ENCODE peak calls at places on chromosome 1, in five cellular contexts. R is AG10803, Y is dorsolateral prefrontal cortex, L is fibroblast of the aortic adventitia, U is transverse colon. E is an unnamed sample.

GRCh38 chr1:86154581-86155060 is 2.0 kb downstream of the COL24A1 start:
- DNase-seq in R (peak), Y (peak), L (no peak), U (no peak), E (no peak)

GRCh38 chr1:8632092-8632491 is 185.3 kb downstream of the RERE start:
- DNase-seq in U (no peak), L (no peak), Y (no peak), R (no peak), E (no peak)

GRCh38 chr1:240635466-240636256 is 23.7 kb upstream of the GREM2 start:
- DNase-seq in U (no peak), Y (no peak), L (no peak), R (peak), E (no peak)

GRCh38 chr1:117059334-117059677 is 820 bp upstream of the TTF2 start:
- DNase-seq in R (no peak), U (peak), Y (no peak), L (no peak), E (no peak)

GRCh38 chr1:161209790-161210409 is 5.2 kb upstream of the FCER1G start:
- DNase-seq in R (peak), U (peak), L (peak), Y (peak), E (peak)

GRCh38 chr1:110170726-110171125 is 20.4 kb downstream of the SLC6A17 start:
- DNase-seq in U (no peak), R (no peak), Y (no peak), L (no peak), E (no peak)

GRCh38 chr1:36372617-36373016 is 13.1 kb downstream of the STK40 start:
- DNase-seq in R (no peak), U (no peak), L (no peak), Y (no peak), E (no peak)

GRCh38 chr1:184838374-184838995 is 83.8 kb upstream of the EDEM3 start:
- DNase-seq in R (peak), Y (peak), L (peak), U (peak), E (peak)

GRCh38 chr1:7842517-7842916 is 10.3 kb downstream of the UTS2 start:
- DNase-seq in R (no peak), Y (no peak), U (peak), L (no peak), E (no peak)

GRCh38 chr1:6221210-6221784 is 14.5 kb downstream of the ICMT start:
- DNase-seq in R (no peak), U (no peak), Y (no peak), L (no peak), E (no peak)

GRCh38 chr1:108678696-108679095 is 13.4 kb upstream of the PRPF38B start:
- DNase-seq in R (no peak), U (no peak), L (no peak), Y (no peak), E (no peak)

GRCh38 chr1:8133657-8134430 is 107.7 kb upstream of the ERRFI1 start:
- DNase-seq in U (peak), R (peak), L (peak), Y (no peak), E (no peak)

GRCh38 chr1:28807046-28807445 is 4.9 kb upstream of the OPRD1 start:
- DNase-seq in Y (no peak), R (no peak), L (no peak), U (no peak), E (no peak)

DNA sequence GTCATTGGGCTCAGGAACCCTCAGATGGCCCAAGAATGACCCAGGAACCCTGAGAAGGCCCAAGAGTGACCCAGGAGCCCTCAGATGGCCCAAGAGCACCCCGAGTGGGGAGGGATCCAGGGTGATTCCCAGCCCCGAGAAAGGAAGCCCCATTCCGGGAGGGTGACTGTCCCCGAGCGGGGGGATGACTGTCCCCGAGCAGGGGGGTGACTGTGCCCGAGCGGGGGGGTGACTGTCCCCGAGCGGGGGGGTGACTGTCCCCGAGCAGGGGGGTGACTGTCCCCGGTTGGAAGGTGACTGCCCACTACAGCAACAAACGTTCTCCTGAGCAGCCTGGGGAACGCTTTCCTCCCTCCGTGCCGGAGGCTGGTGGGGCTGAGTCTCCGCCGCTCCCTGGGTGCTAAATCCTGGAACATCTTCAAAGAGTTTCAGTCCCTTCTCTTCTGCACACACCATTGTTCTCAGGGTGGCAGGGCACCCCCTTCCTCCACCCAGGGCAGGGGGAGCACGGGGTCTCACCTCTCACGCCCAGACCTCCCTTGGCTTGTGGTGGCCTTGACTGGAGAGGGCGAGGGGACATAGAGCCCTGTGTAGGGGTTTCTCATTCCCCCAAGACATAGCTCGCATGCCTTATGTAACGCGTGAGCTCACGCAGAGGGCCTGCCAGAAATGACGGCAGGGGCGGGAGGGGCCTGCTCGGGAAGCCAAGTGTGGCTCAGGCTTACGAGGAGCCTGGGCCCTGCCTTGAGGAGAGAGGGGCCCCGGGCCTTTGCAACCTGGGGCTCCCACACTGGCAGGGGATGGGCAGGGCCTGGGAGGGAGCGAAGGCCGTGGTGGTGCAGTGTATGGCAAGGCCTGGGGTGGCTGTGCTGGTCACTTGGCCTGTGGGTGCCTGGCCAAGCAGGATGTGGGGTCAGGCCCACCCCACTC is 14.3 kb upstream of the SKI start:
- DNase-seq in Y (peak), L (peak), R (peak), U (peak), E (no peak)
- H3K4me3 ChIP-seq in Y (peak), L (peak), R (peak), U (no peak), E (no peak)

DNA sequence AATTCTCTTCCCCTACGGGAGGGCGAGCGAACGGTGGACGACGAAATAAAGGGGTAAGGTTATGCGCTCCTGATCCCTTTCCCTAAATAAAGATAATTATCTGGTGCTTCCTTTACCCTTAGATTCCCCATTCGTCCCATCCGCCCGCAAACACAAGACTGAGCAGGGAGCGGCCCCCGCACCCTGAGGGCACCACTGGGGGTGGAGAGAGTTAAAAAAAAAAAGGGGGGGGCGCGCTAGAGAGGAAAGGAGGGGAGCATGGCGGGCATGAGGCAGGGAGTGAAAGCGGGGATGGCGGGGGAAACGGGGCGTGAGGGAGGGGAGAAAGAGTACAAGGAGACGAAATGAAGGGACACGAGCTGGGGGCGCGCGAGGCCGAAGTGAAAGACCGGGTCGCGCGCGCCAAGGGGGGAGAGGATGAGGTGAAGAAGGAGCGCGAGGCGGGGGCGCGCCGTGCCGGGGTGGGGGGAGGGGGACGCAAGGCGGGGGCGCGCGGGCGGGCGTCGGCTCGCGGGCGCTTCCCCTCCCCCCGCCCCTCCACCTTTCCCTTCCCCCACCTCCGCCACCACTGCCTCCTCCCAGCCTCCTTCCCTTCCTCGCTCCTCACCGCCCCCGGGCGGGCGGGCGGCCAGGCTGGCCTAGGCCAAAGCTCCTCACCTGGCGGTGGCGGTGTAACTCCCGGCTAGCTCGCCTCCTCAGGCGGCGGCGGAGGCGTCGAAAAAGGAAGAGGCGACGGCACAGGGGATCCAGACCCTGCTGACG is 515 bp downstream of the GATAD2B start:
- DNase-seq in U (no peak), R (no peak), L (no peak), Y (no peak), E (peak)
- TF ChIP-seq CTCF in U (no peak), R (no peak), L (peak), Y (no peak), E (peak)

GRCh38 chr1:178938281-178938958 is 67.5 kb upstream of the ANGPTL1 start:
- DNase-seq in L (no peak), U (no peak), Y (no peak), R (no peak), E (no peak)
- H3K4me3 ChIP-seq in L (no peak), U (no peak), Y (no peak), R (no peak), E (no peak)

DNA sequence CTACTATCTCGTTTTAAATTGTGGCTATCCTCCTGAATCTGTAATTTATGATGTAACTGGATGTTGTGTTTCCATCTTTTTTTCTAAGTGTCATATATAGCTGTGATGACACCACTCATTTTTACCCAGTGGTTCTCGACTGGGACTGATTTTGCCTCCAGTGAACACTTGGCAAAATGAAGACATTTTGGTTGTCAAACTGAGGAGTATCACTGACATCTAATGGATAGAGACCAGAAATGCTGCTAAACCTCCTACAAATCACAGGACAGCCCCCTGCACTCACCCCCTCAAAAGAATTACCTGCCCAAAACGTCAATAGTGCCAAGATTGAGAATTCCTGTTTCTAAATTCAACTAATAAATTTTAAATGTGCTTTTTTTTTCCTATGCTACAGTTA is 1.9 kb downstream of the TRMT13 start:
- DNase-seq in L (peak), Y (no peak), R (peak), U (no peak), E (no peak)
- TF ChIP-seq CTCF in L (no peak), Y (no peak), R (peak), U (no peak), E (peak)

DNA sequence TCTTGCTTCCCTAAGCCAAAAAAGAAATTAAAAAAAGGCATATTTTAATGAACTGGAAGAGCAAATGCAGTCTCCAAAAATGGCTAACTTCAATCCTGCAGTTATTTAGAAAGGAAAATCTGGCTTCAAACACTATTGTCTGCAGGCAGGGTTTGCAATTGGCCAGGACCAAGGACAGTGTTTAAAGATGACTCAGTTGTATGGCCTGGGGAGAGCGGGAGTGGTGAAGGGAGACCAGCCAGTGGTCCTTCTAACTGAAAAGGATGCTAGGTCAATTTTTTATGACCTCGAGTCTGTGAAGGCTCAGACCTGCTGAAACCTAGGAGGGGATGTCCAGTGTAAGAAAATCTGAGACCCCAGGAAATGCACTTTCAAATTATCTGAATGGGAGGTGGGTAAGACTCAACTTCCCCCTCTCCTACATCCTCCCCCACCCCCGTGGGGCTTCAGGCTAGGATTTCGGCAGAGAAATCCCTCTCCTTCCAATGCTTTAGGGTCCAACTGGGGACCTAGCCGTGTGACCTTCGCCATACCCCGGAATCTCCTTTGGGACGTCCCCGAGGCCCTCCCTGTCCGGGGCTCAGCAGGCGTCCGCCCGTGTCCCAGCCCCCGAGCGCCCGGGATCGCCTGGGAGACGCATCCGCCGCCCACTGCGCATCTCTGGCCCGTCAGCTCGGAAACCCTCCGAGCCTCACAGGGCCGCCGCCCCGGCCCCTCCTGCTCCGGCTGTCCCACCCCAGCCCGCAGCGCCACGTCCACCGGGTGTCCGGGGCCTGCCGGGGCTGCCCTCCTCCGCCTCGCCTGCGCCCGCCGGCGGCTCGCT is 587 bp upstream of the RIMKLA start:
- DNase-seq in Y (no peak), R (peak), L (peak), U (no peak), E (no peak)
- H3K4me3 ChIP-seq in Y (peak), R (peak), L (peak), U (peak), E (peak)

GRCh38 chr1:101136739-101137138 is 100.1 kb upstream of the S1PR1 start:
- DNase-seq in Y (no peak), L (peak), R (peak), U (no peak), E (no peak)
- TF ChIP-seq CTCF in Y (no peak), L (peak), R (peak), U (no peak), E (peak)

GRCh38 chr1:3067301-3067670 is 1.7 kb upstream of the PRDM16 start:
- DNase-seq in R (no peak), Y (peak), U (no peak), L (no peak), E (no peak)
- H3K4me3 ChIP-seq in R (no peak), Y (peak), U (no peak), L (no peak), E (no peak)

DNA sequence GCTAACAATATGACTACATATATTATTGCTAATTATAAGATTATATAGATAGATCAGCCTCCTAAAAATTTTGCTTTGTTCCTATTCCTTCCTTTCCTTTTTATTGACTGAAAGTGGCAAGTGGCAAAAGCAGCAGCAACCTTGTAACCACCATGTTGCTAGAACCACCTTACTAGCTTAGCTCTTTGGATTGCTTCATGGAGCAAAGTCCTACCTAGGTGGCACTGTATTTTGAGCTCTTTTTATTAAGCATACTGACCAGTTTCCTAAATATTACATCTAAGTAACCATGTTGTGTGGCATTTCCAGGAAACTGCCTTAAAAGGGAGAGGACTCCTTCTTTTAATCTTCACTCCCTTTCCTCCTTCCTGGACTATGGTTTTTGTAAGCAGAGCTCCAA is 90.8 kb downstream of the UCHL5 start:
- DNase-seq in L (no peak), Y (no peak), U (no peak), R (no peak), E (no peak)
- TF ChIP-seq CTCF in L (no peak), Y (no peak), U (no peak), R (no peak), E (no peak)

E was measured in LNCaP clone FGC.